ENCODE peak calls at places on chromosomes 12 and 14, in four cellular contexts. L is GM23248, W is GM23338, G is HCT116. K is an unnamed sample.

GRCh38 chr14:63853831-63854293 is 1.1 kb downstream of the SYNE2 start:
- DNase-seq in L (peak; percentile 74), W (peak; percentile 46), G (no peak), K (peak; percentile 72)

GRCh38 chr12:26135571-26135970 is 10.7 kb upstream of the BHLHE41 start:
- DNase-seq in L (no peak), W (no peak), G (no peak), K (no peak)

GRCh38 chr12:92987362-92987761 is 58.3 kb upstream of the EEA1 start:
- DNase-seq in L (peak; percentile 89), W (peak; percentile 86), G (peak; percentile 42), K (peak; percentile 85)

GRCh38 chr12:24719293-24719721 is 229.6 kb downstream of the BCAT1 start:
- DNase-seq in L (peak; percentile 42), W (no peak), G (no peak), K (no peak)

GRCh38 chr14:99035268-99035667 is 236.7 kb downstream of the BCL11B start:
- DNase-seq in L (peak; percentile 72), W (no peak), G (no peak), K (peak; percentile 21)

GRCh38 chr12:69059465-69060457 is 126.8 kb upstream of the CPM start:
- DNase-seq in L (peak; percentile 93), W (no peak), G (peak; percentile 86), K (no peak)

GRCh38 chr12:55996201-55996714 is 818 bp upstream of the SUOX start:
- DNase-seq in L (peak; percentile 70), W (peak; percentile 77), G (no peak), K (peak; percentile 69)

GRCh38 chr12:124835652-124836410 is 27.8 kb downstream of the SCARB1 start:
- DNase-seq in L (no peak), W (no peak), G (no peak), K (no peak)

GRCh38 chr12:122945047-122945592 is 21.1 kb downstream of the ABCB9 start:
- DNase-seq in L (peak; percentile 16), W (no peak), G (no peak), K (no peak)

GRCh38 chr14:83940253-83940652 is 1589.7 kb upstream of the FLRT2 start:
- DNase-seq in L (no peak), W (peak; percentile 2), G (no peak), K (peak; percentile 10)

GRCh38 chr14:54568821-54569591 is 2.1 kb downstream of the SAMD4A start:
- DNase-seq in L (peak; percentile 77), W (no peak), G (no peak), K (peak; percentile 32)

GRCh38 chr12:76450690-76451089 is 102.5 kb upstream of the BBS10 start:
- DNase-seq in L (peak; percentile 97), W (no peak), G (peak; percentile 74), K (no peak)

GRCh38 chr14:93945070-93945399 is 17.9 kb downstream of the FAM181A start:
- DNase-seq in L (no peak), W (no peak), G (no peak), K (no peak)

GRCh38 chr12:32399373-32400113 is at the start of gene FGD4:
- DNase-seq in L (peak; percentile 77), W (peak; percentile 92), G (peak; percentile 72), K (peak; percentile 93)

GRCh38 chr12:53174881-53175491 is 5.5 kb upstream of the ZNF740 start:
- DNase-seq in L (peak; percentile 67), W (peak; percentile 95), G (no peak), K (peak; percentile 60)

GRCh38 chr14:69755299-69755698 is 11.6 kb upstream of the SRSF5 start:
- DNase-seq in L (no peak), W (no peak), G (no peak), K (peak; percentile 32)

GRCh38 chr12:116400671-116401357 is 123.3 kb upstream of the MED13L start:
- DNase-seq in L (no peak), W (no peak), G (no peak), K (no peak)

GRCh38 chr14:65095633-65096205 is 6.6 kb downstream of the MAX start:
- DNase-seq in L (peak; percentile 73), W (no peak), G (no peak), K (peak; percentile 53)

GRCh38 chr12:57016348-57016747 is at the start of gene TAC3:
- DNase-seq in L (no peak), W (peak; percentile 69), G (no peak), K (no peak)

GRCh38 chr14:89056394-89056793 is 231.9 kb downstream of the TTC8 start:
- DNase-seq in L (no peak), W (no peak), G (no peak), K (no peak)

GRCh38 chr14:83463500-83464098 is 1929.9 kb upstream of the SEL1L start:
- DNase-seq in L (peak; percentile 67), W (peak; percentile 80), G (no peak), K (peak; percentile 78)

DNA sequence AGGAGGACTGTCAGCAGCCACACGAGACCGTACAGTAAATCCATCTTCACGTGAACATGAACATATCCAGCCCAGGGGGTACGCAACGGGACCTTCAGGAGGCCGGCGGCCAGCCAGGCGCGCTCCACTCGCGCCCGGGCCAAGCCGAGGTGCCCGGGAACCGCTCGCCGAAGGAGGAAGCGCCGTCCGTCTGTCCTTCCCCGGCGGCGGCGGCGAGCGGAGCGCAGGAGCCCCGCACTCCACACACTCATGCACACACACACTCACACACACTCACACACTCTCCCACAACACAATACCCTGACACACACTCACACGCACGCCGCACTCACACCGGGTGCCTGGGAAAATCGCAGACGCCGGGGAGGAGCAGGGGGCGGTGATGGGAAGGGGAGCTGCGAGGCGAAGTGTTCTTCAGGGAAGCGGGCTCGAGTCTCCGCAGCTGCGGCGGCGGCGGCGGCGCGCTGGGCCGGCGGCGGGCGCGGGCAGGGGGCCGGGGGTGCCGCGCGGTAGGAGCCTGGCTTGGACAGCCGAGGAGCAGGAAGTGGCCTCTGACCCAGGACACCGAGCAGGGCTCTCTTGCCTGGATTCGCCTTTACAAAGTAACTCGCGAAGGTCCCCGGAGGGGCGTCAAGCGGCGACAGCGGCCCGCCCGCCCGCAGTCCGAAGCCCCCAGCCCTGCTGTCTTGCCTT is 713 bp downstream of the MDGA2 start:
- DNase-seq in L (no peak), W (peak; percentile 63), G (no peak), K (peak; percentile 22)
- TF ChIP-seq EZH2 in L (no peak), W (peak; percentile 16), G (no peak), K (peak; percentile 11)

GRCh38 chr12:6688543-6688999 is 604 bp downstream of the ZNF384 start:
- DNase-seq in L (peak; percentile 37), W (no peak), G (no peak), K (peak; percentile 66)
- TF ChIP-seq EZH2phosphoT487 in L (no peak), W (no peak), G (no peak), K (no peak)

GRCh38 chr12:108633081-108633533 is 587 bp downstream of the SELPLG start:
- DNase-seq in L (no peak), W (no peak), G (no peak), K (no peak)
- H3K27ac ChIP-seq in L (no peak overlapping the region), W (no peak overlapping the region), G (no peak overlapping the region), K (no peak overlapping the region)

GRCh38 chr12:70365648-70366518 is at the start of gene KCNMB4:
- DNase-seq in L (peak; percentile 68), W (peak; percentile 93), G (no peak), K (peak; percentile 73)
- TF ChIP-seq EZH2 in L (no peak), W (no peak), G (no peak), K (no peak)

GRCh38 chr14:97978336-97978735 is 1181.2 kb downstream of the VRK1 start:
- DNase-seq in L (peak; percentile 85), W (peak; percentile 81), G (peak; percentile 6), K (peak; percentile 90)
- TF ChIP-seq EZH2phosphoT487 in L (no peak), W (no peak), G (no peak), K (no peak)

K was measured in hepatocyte.